ENCODE peak calls at places on chromosomes 16 and 17, in four cellular contexts. A, O, Q and S are unnamed samples.

GRCh38 chr16:25063102-25063501 is 47.9 kb upstream of the ARHGAP17 start:
- DNase-seq in A (no peak), O (no peak), Q (no peak), S (no peak)

GRCh38 chr16:49557070-49557446 is 183.5 kb downstream of the C16orf78 start:
- DNase-seq in A (no peak), O (no peak), Q (no peak), S (no peak)

GRCh38 chr16:74169687-74170522 is 126.7 kb upstream of the PSMD7 start:
- DNase-seq in A (no peak), O (no peak), Q (peak), S (peak)

GRCh38 chr17:48643697-48644012 is 17.5 kb upstream of the HOXB9 start:
- DNase-seq in A (no peak), O (no peak), Q (no peak), S (no peak)

GRCh38 chr16:13012591-13012990 is 111.2 kb downstream of the SHISA9 start:
- DNase-seq in A (no peak), O (no peak), Q (no peak), S (no peak)

GRCh38 chr17:51764387-51764971 is 394.0 kb downstream of the CA10 start:
- DNase-seq in A (peak), O (no peak), Q (peak), S (peak)

GRCh38 chr16:8928467-8928957 is 35.2 kb downstream of the USP7 start:
- DNase-seq in A (no peak), O (no peak), Q (peak), S (peak)

GRCh38 chr17:52470553-52470952 is 312.0 kb upstream of the CA10 start:
- DNase-seq in A (no peak), O (no peak), Q (no peak), S (no peak)

GRCh38 chr17:69947027-69947759 is 127.8 kb upstream of the KCNJ16 start:
- DNase-seq in A (no peak), O (no peak), Q (no peak), S (peak)

GRCh38 chr16:87611456-87611855 is 9.1 kb downstream of the JPH3 start:
- DNase-seq in A (no peak), O (no peak), Q (no peak), S (no peak)

GRCh38 chr17:43918026-43918389 is 10.7 kb upstream of the MPP2 start:
- DNase-seq in A (no peak), O (no peak), Q (no peak), S (no peak)

GRCh38 chr17:38886643-38887010 is 16.8 kb downstream of the LASP1 start:
- DNase-seq in A (no peak), O (no peak), Q (no peak), S (no peak)

GRCh38 chr16:87919681-87919994 is 16.7 kb downstream of the CA5A start:
- DNase-seq in A (no peak), O (no peak), Q (no peak), S (no peak)

GRCh38 chr16:86430814-86431213 is 79.5 kb upstream of the FOXF1 start:
- DNase-seq in A (no peak), O (no peak), Q (peak), S (no peak)

GRCh38 chr16:16067127-16067526 is 117.7 kb downstream of the ABCC1 start:
- DNase-seq in A (no peak), O (no peak), Q (peak), S (no peak)

GRCh38 chr16:4692460-4693295 is 684 bp upstream of the NUDT16L1 start:
- DNase-seq in A (no peak), O (peak), Q (no peak), S (peak)

GRCh38 chr16:3173892-3174617 is 13.9 kb upstream of the OR1F1 start:
- DNase-seq in A (no peak), O (no peak), Q (no peak), S (no peak)

GRCh38 chr17:63140255-63140654 is 174.2 kb downstream of the TANC2 start:
- DNase-seq in A (peak), O (no peak), Q (peak), S (peak)

GRCh38 chr16:69267633-69268032 is 43.5 kb upstream of the VPS4A start:
- DNase-seq in A (no peak), O (no peak), Q (no peak), S (no peak)

GRCh38 chr17:17028059-17028877 is 14.0 kb upstream of the MPRIP start:
- DNase-seq in A (no peak), O (peak), Q (peak), S (peak)

GRCh38 chr17:19533718-19534561 is at the start of gene SLC47A1:
- DNase-seq in A (peak), O (no peak), Q (peak), S (no peak)

GRCh38 chr16:90000733-90001427 is 18.4 kb downstream of the DBNDD1 start:
- DNase-seq in A (no peak), O (no peak), Q (no peak), S (no peak)

GRCh38 chr17:61396586-61397085 is 3.0 kb upstream of the TBX2 start:
- DNase-seq in A (no peak), O (no peak), Q (peak), S (no peak)

GRCh38 chr17:42675348-42675983 is 1.3 kb downstream of the PLEKHH3 start:
- DNase-seq in A (no peak), O (no peak), Q (no peak), S (no peak)

GRCh38 chr17:6677158-6677831 is 25.7 kb downstream of the C17orf100 start:
- DNase-seq in A (no peak), O (no peak), Q (peak), S (peak)

GRCh38 chr16:1108299-1109252 is 12.5 kb upstream of the C1QTNF8 start:
- DNase-seq in A (no peak), O (no peak), Q (no peak), S (no peak)

GRCh38 chr17:30517786-30518185 is 40.6 kb downstream of the GOSR1 start:
- DNase-seq in A (no peak), O (no peak), Q (no peak), S (no peak)

GRCh38 chr17:4161560-4162221 is 18.7 kb downstream of the CYB5D2 start:
- DNase-seq in A (peak), O (no peak), Q (peak), S (peak)

GRCh38 chr17:67441052-67441738 is 64.1 kb downstream of the PITPNC1 start:
- DNase-seq in A (peak), O (peak), Q (peak), S (peak)

GRCh38 chr16:73268311-73268997 is 220.5 kb upstream of the ZFHX3 start:
- DNase-seq in A (no peak), O (no peak), Q (peak), S (peak)

GRCh38 chr17:10292057-10292931 is 80.5 kb downstream of the MYH13 start:
- DNase-seq in A (peak), O (peak), Q (peak), S (no peak)

GRCh38 chr16:89616576-89617437 is 3.4 kb downstream of the DPEP1 start:
- DNase-seq in A (peak), O (no peak), Q (no peak), S (no peak)

GRCh38 chr17:77615672-77616242 is 342.7 kb upstream of the TNRC6C start:
- DNase-seq in A (no peak), O (peak), Q (no peak), S (peak)

GRCh38 chr17:4073983-4074830 is 68.6 kb downstream of the ZZEF1 start:
- DNase-seq in A (no peak), O (no peak), Q (no peak), S (peak)

GRCh38 chr17:29510953-29511352 is 55.9 kb downstream of the ABHD15 start:
- DNase-seq in A (no peak), O (no peak), Q (no peak), S (no peak)

GRCh38 chr17:34311291-34311690 is 7.9 kb upstream of the CCL8 start:
- DNase-seq in A (no peak), O (peak), Q (no peak), S (no peak)

GRCh38 chr17:65712383-65713267 is 151.2 kb upstream of the AXIN2 start:
- DNase-seq in A (peak), O (no peak), Q (peak), S (no peak)
- H3K4me3 ChIP-seq in A (peak), O (no peak), Q (no peak), S (no peak)

DNA sequence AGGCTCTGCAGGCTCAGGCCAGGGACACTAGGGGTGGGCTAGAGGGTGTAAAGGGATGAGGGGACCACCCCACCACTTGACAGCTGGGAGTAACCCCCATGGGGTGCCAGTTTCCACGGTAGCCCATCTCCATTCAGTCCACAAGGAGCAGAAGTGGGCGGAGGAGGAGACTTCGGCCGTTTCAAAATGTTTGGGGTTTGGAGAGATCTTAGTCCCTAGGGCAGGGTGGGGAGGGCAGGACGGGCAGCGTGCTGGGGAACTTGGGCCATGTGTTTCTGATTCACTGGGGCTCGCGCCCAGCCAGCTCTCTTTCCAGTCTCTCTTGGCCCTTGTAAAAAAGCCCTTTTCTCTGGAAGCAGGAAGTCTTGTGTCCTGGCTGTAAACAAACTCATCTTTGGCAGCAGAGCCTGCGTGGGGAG is 8.3 kb downstream of the CYGB start:
- DNase-seq in A (no peak), O (peak), Q (peak), S (peak)
- H3K4me3 ChIP-seq in A (no peak), O (no peak), Q (peak), S (no peak)

DNA sequence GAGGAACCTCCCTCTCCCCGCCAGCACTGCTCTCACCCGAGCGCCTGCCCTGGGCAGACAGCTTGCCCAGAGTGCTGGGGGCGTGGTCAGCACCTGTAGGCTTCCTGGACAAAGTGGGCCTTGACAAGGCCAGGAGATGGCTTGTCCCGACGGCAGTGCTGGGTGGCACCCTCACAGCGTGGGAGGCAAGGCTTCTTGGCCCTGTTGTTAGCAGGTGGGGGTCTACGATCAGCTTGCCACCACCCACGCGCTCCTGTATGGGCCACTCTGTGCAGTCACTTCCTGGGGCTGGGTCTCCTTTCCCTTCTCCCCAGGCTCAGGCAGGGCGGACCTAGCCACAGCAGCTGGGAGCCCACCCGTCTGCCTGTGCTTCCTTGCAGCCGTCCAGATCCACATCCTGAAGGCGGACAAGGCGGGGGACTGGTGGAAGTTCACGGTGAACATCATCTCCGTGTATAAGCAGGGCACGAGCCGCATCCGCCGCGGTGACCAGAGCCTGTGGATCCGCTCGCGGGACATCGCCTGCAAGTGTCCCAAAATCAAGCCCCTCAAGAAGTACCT is 218.0 kb downstream of the NTN1 start:
- DNase-seq in A (no peak), O (peak), Q (no peak), S (no peak)
- H3K4me3 ChIP-seq in A (no peak), O (no peak), Q (peak), S (peak)

GRCh38 chr17:968812-969766 is 10.5 kb downstream of the NXN start:
- DNase-seq in A (no peak), O (no peak), Q (peak), S (no peak)
- H3K4me3 ChIP-seq in A (no peak), O (no peak), Q (peak), S (peak)

DNA sequence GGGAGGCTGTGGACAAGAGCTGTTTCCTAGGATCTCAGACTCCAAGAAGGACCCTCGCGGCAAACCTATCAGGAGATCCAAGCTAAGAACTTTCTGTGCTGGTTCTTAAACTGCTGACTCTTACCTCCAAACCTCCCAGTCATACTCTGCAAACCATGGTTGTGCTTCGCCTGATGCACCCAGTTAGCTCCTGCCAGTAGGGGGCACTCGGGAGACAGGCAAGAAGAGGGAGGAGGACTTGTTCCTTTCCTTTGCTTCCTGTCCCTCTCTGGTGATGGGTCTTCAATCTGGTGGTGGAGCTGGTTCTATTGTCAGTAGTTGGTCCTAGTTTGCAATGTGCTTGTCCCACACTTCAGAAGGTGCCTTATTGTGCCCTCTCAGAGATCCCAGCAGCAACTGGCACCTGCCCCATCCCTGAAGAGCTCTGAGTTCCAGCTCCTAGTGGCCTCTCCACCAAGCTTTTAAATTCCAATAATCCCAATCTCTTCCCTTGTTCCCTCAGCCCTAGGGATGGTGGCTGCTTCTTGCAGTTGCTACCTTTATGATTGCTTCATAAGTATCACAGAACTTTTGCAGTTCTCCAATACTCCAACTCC is 113.5 kb upstream of the RPL38 start:
- DNase-seq in A (peak), O (no peak), Q (peak), S (peak)
- H3K4me3 ChIP-seq in A (no peak), O (no peak), Q (no peak), S (no peak)

GRCh38 chr17:13087802-13088201 is 70.0 kb upstream of the ELAC2 start:
- DNase-seq in A (no peak), O (no peak), Q (no peak), S (no peak)

GRCh38 chr17:13086142-13086769 is 68.4 kb upstream of the ELAC2 start:
- DNase-seq in A (no peak), O (no peak), Q (no peak), S (no peak)

GRCh38 chr17:13088666-13089065 is 70.8 kb upstream of the ELAC2 start:
- DNase-seq in A (no peak), O (no peak), Q (no peak), S (no peak)

GRCh38 chr17:13084420-13084819 is 66.6 kb upstream of the ELAC2 start:
- DNase-seq in A (no peak), O (no peak), Q (no peak), S (no peak)

GRCh38 chr17:13085578-13085977 is 67.8 kb upstream of the ELAC2 start:
- DNase-seq in A (no peak), O (no peak), Q (no peak), S (no peak)
- H3K4me3 ChIP-seq in A (no peak), O (no peak), Q (no peak), S (no peak)

GRCh38 chr17:79811036-79811887 is 14.4 kb upstream of the CBX8 start:
- DNase-seq in A (peak), O (no peak), Q (no peak), S (no peak)

GRCh38 chr17:79813826-79814623 is 17.1 kb upstream of the CBX8 start:
- DNase-seq in A (no peak), O (no peak), Q (no peak), S (no peak)

GRCh38 chr17:79811888-79812205 is 15.0 kb upstream of the CBX8 start:
- DNase-seq in A (no peak), O (no peak), Q (no peak), S (no peak)

GRCh38 chr17:79812969-79813825 is 16.3 kb upstream of the CBX8 start:
- DNase-seq in A (no peak), O (no peak), Q (no peak), S (no peak)

DNA sequence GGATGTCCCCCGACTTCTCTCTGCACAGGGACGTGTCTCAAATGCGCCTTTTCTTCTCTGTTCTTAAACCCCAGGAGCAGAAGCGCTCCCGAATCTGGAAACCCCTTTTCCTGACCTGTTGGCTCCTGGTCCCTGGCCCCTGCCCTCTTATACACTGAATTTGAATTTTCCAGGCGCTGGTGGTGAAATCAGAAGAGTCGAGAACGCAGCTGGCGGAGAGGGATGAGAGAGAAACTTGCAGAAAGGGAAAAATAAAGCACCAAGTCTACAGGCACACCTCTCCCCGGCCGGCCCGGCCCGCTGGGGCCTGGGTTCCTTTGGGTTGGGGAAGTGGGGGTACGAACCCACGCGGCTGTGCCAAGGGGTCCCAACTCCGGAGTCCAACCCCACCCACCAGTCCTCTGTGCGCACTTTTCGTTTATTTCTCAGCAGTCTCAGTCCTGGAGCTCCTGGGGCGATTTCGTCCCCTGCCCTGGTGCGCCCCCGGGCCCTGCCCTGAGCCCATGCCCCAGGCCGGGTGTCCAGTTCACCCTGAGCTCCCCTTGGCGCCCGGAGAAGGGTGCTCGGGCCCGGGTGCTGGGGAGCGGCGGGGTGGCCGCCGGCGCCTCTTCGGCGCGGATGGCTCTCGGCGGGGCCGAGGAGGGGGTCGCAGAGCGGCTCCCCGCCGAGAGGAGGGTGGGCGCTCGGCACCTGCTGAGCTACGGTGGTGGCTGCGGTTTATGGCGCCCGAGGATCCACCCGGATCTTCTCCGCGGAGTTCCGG is 15.5 kb upstream of the CBX8 start:
- DNase-seq in A (no peak), O (no peak), Q (no peak), S (no peak)
- H3K4me3 ChIP-seq in A (no peak), O (no peak), Q (peak), S (peak)

GRCh38 chr16:81097230-81097629 is 1.0 kb upstream of the GCSH start:
- DNase-seq in A (no peak), O (peak), Q (no peak), S (no peak)

GRCh38 chr16:81095953-81096714 is at the start of gene GCSH:
- DNase-seq in A (peak), O (peak), Q (peak), S (peak)

GRCh38 chr16:81095653-81095952 is 592 bp downstream of the GCSH start:
- DNase-seq in A (peak), O (no peak), Q (no peak), S (peak)

GRCh38 chr16:81096715-81097208 is 567 bp upstream of the GCSH start:
- DNase-seq in A (no peak), O (peak), Q (no peak), S (no peak)

DNA sequence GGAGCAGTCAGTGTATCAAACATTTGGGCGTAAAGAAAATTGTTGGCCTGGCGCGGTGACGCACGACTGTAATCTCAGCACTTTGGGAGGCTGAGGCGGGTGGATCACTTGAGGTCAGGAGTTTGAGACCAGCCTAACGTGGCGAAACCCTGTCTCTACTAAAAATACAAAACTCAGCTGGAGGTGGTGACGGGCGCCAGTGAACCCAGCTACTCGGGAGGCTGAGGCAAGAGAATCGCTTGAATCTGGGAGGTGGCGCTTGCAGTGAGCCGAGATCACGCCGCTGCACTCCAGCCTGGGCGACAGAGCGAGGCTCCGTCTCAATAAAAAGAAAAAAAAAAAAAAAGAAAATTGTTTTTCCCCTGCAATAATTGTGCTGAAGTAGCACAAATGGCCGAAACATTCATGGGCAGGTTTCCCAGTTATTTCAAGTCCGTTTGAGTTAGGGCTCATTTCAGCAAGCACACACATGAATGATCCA is 1.4 kb downstream of the GCSH start:
- DNase-seq in A (no peak), O (peak), Q (peak), S (peak)
- H3K4me3 ChIP-seq in A (peak), O (no peak), Q (peak), S (peak)

DNA sequence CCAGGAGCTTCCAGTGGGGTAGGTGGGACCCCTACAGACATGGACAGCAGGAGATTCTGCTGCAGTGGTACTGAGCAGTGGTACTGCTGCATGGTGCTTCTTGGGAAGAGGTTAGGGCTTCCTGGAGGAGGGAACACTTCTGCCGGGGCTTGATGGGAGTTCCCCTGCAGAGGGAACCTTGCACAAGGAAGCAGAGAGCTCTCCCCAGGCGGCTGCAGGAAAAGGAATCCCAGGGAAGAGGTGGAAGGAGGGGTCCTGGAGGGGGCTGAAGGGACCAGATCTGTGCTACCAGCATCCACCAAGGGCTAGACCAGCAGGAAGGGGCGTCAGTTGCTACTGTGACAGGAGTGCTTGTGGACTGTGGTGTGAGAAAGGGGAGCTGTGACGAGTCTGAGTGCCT is 10.6 kb downstream of the RIPOR1 start:
- DNase-seq in A (no peak), O (no peak), Q (no peak), S (no peak)
- H3K4me3 ChIP-seq in A (no peak), O (no peak), Q (no peak), S (no peak)